ENCODE peak calls at places on chromosomes 11 and 22, in seven cellular contexts. B is PC-3, P is AG04449, T is osteoblast, X is fibroblast of mammary gland, O is sigmoid colon, Z is upper lobe of right lung. E is an unnamed sample.

GRCh38 chr22:32132783-32133182 is 26.3 kb downstream of the C22orf42 start:
- DNase-seq in Z (no peak), X (no peak), B (no peak), P (no peak), O (no peak), T (no peak), E (no peak)

GRCh38 chr11:11279956-11280689 is 72.9 kb downstream of the CSNK2A3 start:
- DNase-seq in O (peak), T (no peak), P (no peak), B (peak), X (no peak), Z (no peak), E (peak)

GRCh38 chr11:119912214-119912613 is 183.2 kb upstream of the NECTIN1 start:
- DNase-seq in T (no peak), B (no peak), Z (no peak), X (no peak), P (no peak), O (no peak), E (no peak)

GRCh38 chr11:107702723-107703122 is 9.1 kb downstream of the SLN start:
- DNase-seq in T (no peak), X (no peak), B (peak), Z (no peak), O (no peak), P (no peak), E (peak)

GRCh38 chr11:72493426-72494108 is 59.2 kb upstream of the CLPB start:
- DNase-seq in B (no peak), O (no peak), P (no peak), Z (no peak), X (no peak), T (no peak), E (no peak)

GRCh38 chr11:76566811-76567210 is 103.7 kb downstream of the LRRC32 start:
- DNase-seq in X (no peak), P (no peak), B (no peak), T (no peak), Z (no peak), O (no peak), E (no peak)

GRCh38 chr22:37417737-37418348 is 9.4 kb downstream of the ELFN2 start:
- DNase-seq in X (no peak), B (no peak), O (no peak), P (no peak), T (no peak), Z (no peak), E (no peak)

GRCh38 chr11:126398721-126399120 is 43.2 kb downstream of the ST3GAL4 start:
- DNase-seq in O (no peak), P (no peak), X (no peak), B (no peak), Z (peak), T (no peak), E (no peak)

GRCh38 chr11:69316941-69317340 is 23.0 kb downstream of the MYEOV start:
- DNase-seq in B (no peak), T (no peak), O (peak), P (no peak), Z (peak), X (no peak), E (no peak)

GRCh38 chr22:48305726-48306235 is 1521.9 kb downstream of the BRD1 start:
- DNase-seq in O (no peak), P (no peak), B (no peak), Z (no peak), T (no peak), X (no peak), E (no peak)

GRCh38 chr11:30244255-30244654 is 13.4 kb downstream of the FSHB start:
- DNase-seq in O (no peak), T (peak), P (peak), Z (no peak), B (peak), X (peak), E (peak)

GRCh38 chr22:43853328-43853931 is 8.9 kb downstream of the SULT4A1 start:
- DNase-seq in O (peak), P (no peak), X (no peak), Z (peak), T (peak), B (no peak), E (no peak)

GRCh38 chr11:8008212-8008611 is 21.1 kb downstream of the EIF3F start:
- DNase-seq in P (no peak), T (no peak), X (no peak), Z (no peak), O (no peak), B (no peak), E (no peak)

GRCh38 chr22:33076368-33076767 is 18.2 kb upstream of the SYN3 start:
- DNase-seq in X (peak), T (no peak), P (no peak), O (no peak), Z (no peak), B (no peak), E (peak)

GRCh38 chr11:69054397-69055211 is 5.9 kb downstream of the TPCN2 start:
- DNase-seq in P (no peak), X (no peak), Z (no peak), B (no peak), O (no peak), T (peak), E (no peak)

GRCh38 chr11:121575250-121575962 is 122.6 kb upstream of the SORL1-AS1 start:
- DNase-seq in T (no peak), Z (peak), B (no peak), X (peak), P (no peak), O (peak), E (no peak)

GRCh38 chr11:117614695-117615094 is 182.3 kb downstream of the DSCAML1 start:
- DNase-seq in B (no peak), X (no peak), Z (peak), O (peak), T (no peak), P (no peak), E (no peak)
- TF ChIP-seq CTCF in B (peak), X (no peak), Z (no peak), O (no peak), T (peak), P (no peak), E (no peak)

DNA sequence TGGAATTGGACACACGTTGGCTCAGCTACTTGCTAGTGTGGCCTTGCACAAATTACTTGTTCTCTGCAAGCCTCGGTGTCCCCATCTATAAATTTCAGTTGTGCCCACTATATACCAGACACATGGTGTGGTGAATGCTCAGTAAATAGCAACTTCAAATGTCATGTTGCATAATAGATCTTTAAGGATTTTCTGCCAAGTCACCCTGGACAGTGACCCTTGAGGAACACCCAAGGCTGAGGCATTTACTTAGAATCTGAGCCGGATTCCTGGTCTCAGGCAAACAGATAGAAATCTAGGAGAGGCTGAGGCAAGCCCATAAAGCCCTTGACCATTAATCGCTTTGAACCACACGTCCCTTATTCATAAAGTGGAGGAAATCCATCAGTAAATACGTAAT is 9.6 kb downstream of the TEAD1 start:
- DNase-seq in P (no peak), X (peak), T (no peak), O (no peak), B (peak), Z (no peak), E (no peak)
- H3K4me3 ChIP-seq in P (no peak), X (no peak), T (no peak), O (no peak), B (no peak), Z (no peak), E (no peak)

GRCh38 chr11:66956689-66957290 is 1.4 kb downstream of the PC start:
- DNase-seq in T (peak), X (peak), P (no peak), O (peak), B (no peak), Z (peak), E (peak)
- TF ChIP-seq CTCF in T (peak), X (peak), P (peak), O (no peak), B (no peak), Z (no peak), E (peak)

GRCh38 chr11:125390949-125391348 is 105.1 kb downstream of the FEZ1 start:
- DNase-seq in P (peak), B (no peak), Z (no peak), O (peak), X (no peak), T (no peak), E (no peak)
- H3K4me3 ChIP-seq in P (no peak), B (no peak), Z (no peak), O (no peak), X (no peak), T (no peak), E (no peak)

GRCh38 chr11:93169950-93170561 is 27.7 kb downstream of the SLC36A4 start:
- DNase-seq in Z (no peak), P (peak), X (peak), O (no peak), T (no peak), B (peak), E (peak)
- TF ChIP-seq CTCF in Z (peak), P (peak), X (peak), O (no peak), T (peak), B (peak), E (peak)

GRCh38 chr11:17354070-17354924 is 2.7 kb downstream of the NCR3LG1 start:
- DNase-seq in Z (no peak), P (no peak), X (peak), O (peak), B (peak), T (peak), E (peak)
- H3K4me3 ChIP-seq in Z (peak), P (peak), X (peak), O (peak), B (peak), T (peak), E (peak)

GRCh38 chr22:46845281-46846153 is 83.1 kb downstream of the TBC1D22A start:
- DNase-seq in T (peak), Z (no peak), X (peak), B (peak), O (no peak), P (no peak), E (peak)
- TF ChIP-seq CTCF in T (peak), Z (peak), X (peak), B (peak), O (peak), P (peak), E (peak)